ENCODE peak calls at places on chromosomes 5 and 9, in five cellular contexts. W, Z, L, U and A are unnamed samples.

GRCh38 chr9:137745541-137745991 is 126.8 kb downstream of the EHMT1 start:
- DNase-seq in W (no peak), Z (no peak), L (no peak), U (no peak), A (peak; percentile 67)

GRCh38 chr5:44002381-44002901 is 386.8 kb downstream of the FGF10 start:
- DNase-seq in U (no peak), L (peak; percentile 81), W (no peak), Z (no peak), A (no peak)

GRCh38 chr9:18890372-18890771 is 142.6 kb downstream of the SAXO1 start:
- DNase-seq in Z (no peak), L (peak; percentile 54), W (no peak), U (no peak), A (no peak)

GRCh38 chr9:109051733-109052132 is 38.4 kb upstream of the CTNNAL1 start:
- DNase-seq in Z (no peak), U (no peak), L (no peak), W (no peak), A (no peak)

GRCh38 chr9:110752766-110753165 is 84.2 kb downstream of the MUSK start:
- DNase-seq in L (peak; percentile 99), U (peak; percentile 76), Z (peak; percentile 96), W (no peak), A (no peak)

GRCh38 chr9:99873531-99873930 is 32.9 kb upstream of the STX17 start:
- DNase-seq in U (peak; percentile 19), W (no peak), Z (peak; percentile 16), L (peak; percentile 85), A (no peak)

GRCh38 chr9:104780796-104781395 is 17.0 kb downstream of the NIPSNAP3B start:
- DNase-seq in U (no peak), Z (peak; percentile 21), W (no peak), L (peak; percentile 56), A (peak; percentile 14)

GRCh38 chr5:180241600-180241999 is 32.6 kb upstream of the RASGEF1C start:
- DNase-seq in W (no peak), U (no peak), L (no peak), Z (no peak), A (no peak)

GRCh38 chr9:134057751-134058701 is 9.8 kb downstream of the BRD3 start:
- DNase-seq in U (no peak), L (no peak), Z (no peak), W (no peak), A (no peak)

DNA sequence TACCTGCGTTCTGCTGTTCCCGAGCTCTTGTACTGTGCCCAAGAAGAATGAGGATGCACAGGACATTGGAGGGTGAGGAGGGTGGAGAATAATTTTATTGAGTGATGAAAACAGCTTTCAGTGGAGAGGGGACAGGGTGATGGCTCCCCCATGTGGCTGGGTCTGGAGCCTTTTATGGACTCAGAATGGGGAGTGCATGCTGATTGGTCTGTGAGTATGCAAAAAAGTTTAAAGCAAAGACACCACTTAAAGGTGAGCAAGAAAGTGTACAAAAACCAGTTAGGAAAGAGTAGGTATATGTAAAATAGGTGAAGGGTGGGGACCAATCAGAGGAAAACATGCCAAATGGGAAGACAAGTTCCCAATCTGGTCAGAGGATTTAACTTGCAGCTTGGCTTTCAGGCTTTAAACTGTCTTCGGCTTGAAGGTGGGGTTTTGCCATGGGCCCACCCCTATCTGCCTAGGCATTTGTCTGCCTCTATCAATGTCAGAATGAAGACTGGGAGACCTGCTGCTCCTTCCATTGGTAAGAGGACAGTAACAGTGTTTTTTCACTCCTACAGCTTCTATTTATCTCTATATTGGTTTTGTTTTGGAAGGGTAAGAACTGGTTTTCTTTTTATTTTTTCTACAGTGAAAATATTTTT is 118.0 kb upstream of the RAI14 start:
- DNase-seq in W (no peak), U (no peak), L (peak; percentile 48), Z (no peak), A (no peak)
- TF ChIP-seq CTCF in W (no peak), U (no peak), L (peak; percentile 47), Z (peak; percentile 6), A (peak; percentile 45)

GRCh38 chr5:168468836-168469235 is 17.4 kb upstream of the RARS1 start:
- DNase-seq in L (peak; percentile 85), Z (peak; percentile 41), W (no peak), U (peak; percentile 42), A (no peak)

GRCh38 chr5:168471785-168472184 is 14.5 kb upstream of the RARS1 start:
- DNase-seq in L (peak; percentile 65), U (no peak), Z (no peak), W (no peak), A (no peak)

GRCh38 chr5:168467755-168468280 is 18.5 kb upstream of the RARS1 start:
- DNase-seq in Z (no peak), U (no peak), W (no peak), L (no peak), A (no peak)

GRCh38 chr5:168477060-168477459 is 9.2 kb upstream of the RARS1 start:
- DNase-seq in L (peak; percentile 60), Z (peak; percentile 50), U (no peak), W (no peak), A (no peak)

GRCh38 chr5:168472329-168472728 is 13.9 kb upstream of the RARS1 start:
- DNase-seq in Z (peak; percentile 92), L (peak; percentile 96), U (peak; percentile 91), W (no peak), A (no peak)
- TF ChIP-seq CTCF in Z (peak; percentile 41), L (peak; percentile 52), U (peak; percentile 31), W (no peak), A (no peak)

GRCh38 chr9:81596671-81597426 is 92.5 kb downstream of the TLE1 start:
- DNase-seq in W (no peak), L (no peak), Z (no peak), U (no peak), A (no peak)

GRCh38 chr9:81595887-81596558 is 93.3 kb downstream of the TLE1 start:
- DNase-seq in L (peak; percentile 66), Z (no peak), U (no peak), W (no peak), A (no peak)

GRCh38 chr9:81600631-81601030 is 88.7 kb downstream of the TLE1 start:
- DNase-seq in U (no peak), W (no peak), L (no peak), Z (no peak), A (no peak)

GRCh38 chr9:81599837-81600236 is 89.5 kb downstream of the TLE1 start:
- DNase-seq in Z (no peak), U (no peak), L (peak; percentile 55), W (no peak), A (no peak)

DNA sequence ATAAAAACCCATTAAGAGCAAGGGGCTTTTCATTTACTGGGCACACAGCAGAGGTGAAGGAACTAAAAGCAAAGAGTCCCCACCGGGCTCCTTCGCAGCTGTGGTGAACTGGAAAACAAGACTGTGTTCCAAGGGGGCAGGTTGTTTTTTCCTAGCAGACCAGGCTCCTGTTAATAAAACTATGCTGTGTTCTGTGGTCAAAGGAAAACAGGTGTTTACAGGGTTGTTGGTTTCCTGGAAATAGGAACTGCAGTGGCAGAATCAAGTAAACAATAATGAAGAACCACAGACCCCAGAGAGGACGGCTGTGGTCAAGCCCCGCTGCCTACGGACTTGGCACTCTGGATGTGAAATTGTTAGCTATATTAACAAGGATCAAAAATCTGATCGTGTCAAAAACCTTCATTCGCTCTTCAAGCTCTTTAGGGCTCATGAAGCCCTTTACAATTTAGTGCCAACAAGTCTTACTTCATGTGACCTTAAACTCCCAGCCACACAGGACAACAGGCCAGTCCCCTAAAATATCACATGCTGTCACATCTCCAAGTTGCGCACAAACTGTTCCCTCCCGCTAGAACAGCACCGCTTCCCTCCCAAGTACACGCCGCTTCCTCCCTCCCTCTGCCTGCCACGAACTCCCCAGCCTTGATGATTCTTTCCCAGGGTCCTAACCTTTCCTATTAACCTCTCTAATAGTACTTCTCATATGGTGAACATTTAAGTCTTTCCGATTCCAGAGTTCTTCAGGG is 91.4 kb downstream of the TLE1 start:
- DNase-seq in U (no peak), L (no peak), Z (no peak), W (no peak), A (no peak)
- TF ChIP-seq CTCF in U (no peak), L (no peak), Z (no peak), W (no peak), A (no peak)

GRCh38 chr9:27726244-27727141 is 153.2 kb upstream of the C9orf72 start:
- DNase-seq in Z (peak; percentile 18), U (peak; percentile 2), W (no peak), L (peak; percentile 64), A (peak; percentile 19)
- TF ChIP-seq CTCF in Z (peak; percentile 70), U (peak; percentile 79), W (peak; percentile 72), L (peak; percentile 77), A (peak; percentile 89)

DNA sequence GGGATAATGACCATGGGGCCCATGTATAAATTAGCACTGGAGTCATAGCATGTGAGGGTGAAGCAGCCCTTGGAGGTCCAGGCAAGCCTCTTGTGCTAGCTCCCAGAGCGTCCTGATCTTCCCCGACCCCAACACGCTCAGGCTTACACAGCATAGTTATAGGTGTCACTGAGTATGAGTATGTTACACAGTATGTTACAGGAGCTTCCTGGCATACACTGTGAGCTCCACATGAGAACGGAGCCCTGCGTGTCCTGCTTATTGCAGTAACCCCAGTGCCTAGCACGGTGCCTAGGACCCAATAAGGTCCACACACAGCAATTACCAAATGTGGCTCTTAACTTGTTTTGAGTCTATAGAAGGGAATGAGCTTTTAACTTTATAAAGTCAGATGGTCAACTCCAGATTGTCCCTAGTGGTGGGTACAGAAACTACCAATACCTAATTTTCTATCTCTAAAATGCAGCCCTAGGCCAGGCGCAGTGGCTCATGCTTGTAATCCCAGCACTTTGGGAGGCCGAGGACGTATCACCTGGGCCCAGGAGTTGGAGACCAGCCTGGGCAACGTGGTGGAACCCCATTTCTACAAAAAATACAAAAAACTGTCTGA is 64.1 kb downstream of the PLAC8L1 start:
- DNase-seq in L (peak; percentile 12), W (no peak), U (no peak), Z (no peak), A (no peak)
- TF ChIP-seq CTCF in L (peak; percentile 43), W (no peak), U (no peak), Z (peak; percentile 30), A (peak; percentile 23)

DNA sequence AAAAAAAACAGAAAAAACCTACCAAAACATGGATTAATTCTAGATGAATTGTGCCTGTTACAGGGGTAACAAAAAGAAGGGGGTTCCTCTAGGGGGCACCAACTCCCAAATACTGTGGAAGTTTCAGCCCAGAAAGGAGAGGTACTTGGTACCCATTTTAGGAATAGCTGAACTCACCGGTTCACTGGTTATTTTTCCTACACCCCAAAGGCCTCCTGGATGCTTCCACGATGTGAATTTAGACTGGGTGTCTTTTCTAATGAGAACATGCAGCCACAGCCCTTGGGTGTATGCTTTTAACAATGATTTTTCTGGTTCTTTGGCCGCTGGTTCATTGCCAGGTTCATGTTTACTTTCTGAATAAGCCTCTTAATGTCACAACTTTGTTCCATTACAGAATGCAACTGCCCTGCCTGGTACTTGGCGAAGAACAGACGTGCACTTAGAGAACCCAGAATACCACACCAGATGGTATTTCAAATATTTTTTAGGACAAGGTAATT is 46.7 kb downstream of the GARNL3 start:
- DNase-seq in L (peak; percentile 71), U (no peak), W (peak; percentile 25), Z (no peak), A (peak; percentile 20)
- TF ChIP-seq CTCF in L (peak; percentile 63), U (peak; percentile 23), W (peak; percentile 16), Z (peak; percentile 54), A (peak; percentile 37)